ENCODE peak calls at places on chromosomes 2 and 18, in seven cellular contexts. B is gastrocnemius medialis, I is prostate gland, V is tibial artery, T is right cardiac atrium, X is upper lobe of right lung, S is uterus. N is an unnamed sample. For H3K4me1, the result is how much of the 10 kb centered on the place peaks cover.

GRCh38 chr2:232634319-232635150 is 1.1 kb downstream of the EFHD1 start:
- DNase-seq in B (no peak), I (no peak), V (peak), T (peak), X (no peak), S (peak), N (no peak)

GRCh38 chr2:27078267-27079194 is at the start of gene EMILIN1:
- DNase-seq in B (peak), I (no peak), V (peak), T (peak), X (peak), S (peak), N (no peak)

GRCh38 chr18:34773961-34774754 is 64.1 kb downstream of the DTNA start:
- DNase-seq in B (no peak), I (no peak), V (peak), T (peak), X (no peak), S (peak), N (no peak)

GRCh38 chr2:147578529-147578928 is 266.3 kb upstream of the ACVR2A start:
- DNase-seq in B (no peak), I (no peak), V (no peak), T (no peak), X (no peak), S (no peak), N (no peak)

GRCh38 chr2:166351319-166351718 is 24.4 kb downstream of the SCN9A start:
- DNase-seq in B (no peak), I (no peak), V (no peak), T (no peak), X (no peak), S (no peak), N (no peak)

GRCh38 chr2:100243671-100244030 is 78.7 kb downstream of the LONRF2 start:
- DNase-seq in B (no peak), I (no peak), V (no peak), T (no peak), X (no peak), S (no peak), N (no peak)

GRCh38 chr2:140355481-140356090 is 1575.4 kb upstream of the NXPH2 start:
- DNase-seq in B (no peak), I (no peak), V (no peak), T (no peak), X (no peak), S (no peak), N (no peak)

GRCh38 chr2:84495539-84496146 is 20.7 kb upstream of the DNAH6 start:
- DNase-seq in B (no peak), I (peak), V (no peak), T (no peak), X (no peak), S (no peak), N (peak)

GRCh38 chr2:189379731-189380261 is 61.5 kb upstream of the WDR75 start:
- DNase-seq in B (no peak), I (no peak), V (no peak), T (no peak), X (no peak), S (no peak), N (no peak)

GRCh38 chr2:208147759-208148158 is 1.8 kb upstream of the CRYGB start:
- DNase-seq in B (no peak), I (no peak), V (no peak), T (no peak), X (no peak), S (no peak), N (no peak)

GRCh38 chr2:80117401-80117800 is 187.2 kb downstream of the LRRTM1 start:
- DNase-seq in B (no peak), I (no peak), V (no peak), T (no peak), X (no peak), S (no peak), N (no peak)

GRCh38 chr2:136116111-136116812 is 1.7 kb downstream of the CXCR4 start:
- DNase-seq in B (no peak), I (no peak), V (peak), T (peak), X (peak), S (no peak), N (peak)

GRCh38 chr2:98065804-98066203 is 21.2 kb upstream of the VWA3B start:
- DNase-seq in B (no peak), I (no peak), V (no peak), T (no peak), X (no peak), S (no peak), N (no peak)

GRCh38 chr2:9033385-9034175 is 30.1 kb upstream of the MBOAT2 start:
- DNase-seq in B (no peak), I (no peak), V (no peak), T (peak), X (no peak), S (no peak), N (no peak)

GRCh38 chr2:12931211-12931844 is 214.6 kb downstream of the TRIB2 start:
- DNase-seq in B (no peak), I (peak), V (no peak), T (no peak), X (no peak), S (no peak), N (peak)

GRCh38 chr2:34670482-34670881 is 1071.4 kb upstream of the FAM98A start:
- DNase-seq in B (no peak), I (no peak), V (no peak), T (no peak), X (no peak), S (no peak), N (no peak)

GRCh38 chr2:86623549-86624547 is at the start of gene RNF103:
- DNase-seq in B (peak), I (peak), V (peak), T (peak), X (peak), S (peak), N (peak)

GRCh38 chr2:41024806-41025205 is 572.9 kb upstream of the SLC8A1 start:
- DNase-seq in B (no peak), I (no peak), V (no peak), T (no peak), X (no peak), S (no peak), N (no peak)

GRCh38 chr2:47076586-47077441 is 78.3 kb downstream of the STPG4 start:
- DNase-seq in B (no peak), I (no peak), V (peak), T (peak), X (peak), S (peak), N (no peak)

GRCh38 chr18:46069524-46069923 is 2.5 kb downstream of the PSTPIP2 start:
- DNase-seq in B (no peak), I (no peak), V (no peak), T (no peak), X (no peak), S (no peak), N (no peak)

GRCh38 chr2:28716265-28716865 is 35.3 kb upstream of the PPP1CB start:
- DNase-seq in B (peak), I (peak), V (peak), T (peak), X (no peak), S (peak), N (no peak)

GRCh38 chr2:101038455-101039255 is 36.6 kb downstream of the RPL31 start:
- DNase-seq in B (no peak), I (no peak), V (no peak), T (no peak), X (no peak), S (no peak), N (peak)

GRCh38 chr2:236337465-236338325 is 73.5 kb upstream of the ASB18 start:
- DNase-seq in B (no peak), I (no peak), V (no peak), T (no peak), X (no peak), S (no peak), N (no peak)

GRCh38 chr2:233801357-233802131 is 23.4 kb downstream of the MROH2A start:
- DNase-seq in B (no peak), I (no peak), V (no peak), T (no peak), X (no peak), S (no peak), N (peak)

GRCh38 chr2:29557268-29557667 is 364.1 kb downstream of the ALK start:
- DNase-seq in B (no peak), I (no peak), V (no peak), T (no peak), X (no peak), S (no peak), N (no peak)

GRCh38 chr2:120236296-120236695 is 13.1 kb upstream of the TMEM185B start:
- DNase-seq in B (no peak), I (no peak), V (no peak), T (no peak), X (no peak), S (no peak), N (no peak)

GRCh38 chr2:239257511-239257937 is 143.3 kb downstream of the HDAC4 start:
- DNase-seq in B (no peak), I (no peak), V (no peak), T (no peak), X (no peak), S (no peak), N (no peak)

GRCh38 chr18:55317832-55318231 is 270.2 kb downstream of the TCF4 start:
- DNase-seq in B (no peak), I (no peak), V (no peak), T (no peak), X (no peak), S (no peak), N (no peak)

GRCh38 chr18:63553117-63553516 is 10.9 kb downstream of the SERPINB12 start:
- DNase-seq in B (no peak), I (peak), V (no peak), T (peak), X (no peak), S (no peak), N (peak)

GRCh38 chr18:45719106-45719505 is 4.9 kb upstream of the SLC14A1 start:
- DNase-seq in B (no peak), I (no peak), V (no peak), T (no peak), X (no peak), S (no peak), N (no peak)

GRCh38 chr18:67513285-67513684 is 3.2 kb downstream of the DSEL start:
- DNase-seq in B (no peak), I (no peak), V (no peak), T (no peak), X (no peak), S (no peak), N (no peak)

GRCh38 chr18:46892842-46893241 is 24.5 kb downstream of the PIAS2 start:
- DNase-seq in B (no peak), I (no peak), V (no peak), T (no peak), X (no peak), S (no peak), N (no peak)

GRCh38 chr2:112159454-112159921 is 21.3 kb downstream of the FBLN7 start:
- DNase-seq in B (no peak), I (no peak), V (no peak), T (peak), X (peak), S (no peak), N (peak)

GRCh38 chr2:27681844-27682243 is 18.2 kb downstream of the SLC4A1AP start:
- DNase-seq in B (no peak), I (no peak), V (no peak), T (no peak), X (no peak), S (no peak), N (no peak)

GRCh38 chr18:41484069-41484468 is 471.0 kb upstream of the PIK3C3 start:
- DNase-seq in B (no peak), I (no peak), V (no peak), T (no peak), X (no peak), S (no peak), N (no peak)

GRCh38 chr2:215777481-215778044 is 235.8 kb downstream of the MREG start:
- DNase-seq in B (no peak), I (no peak), V (no peak), T (peak), X (no peak), S (no peak), N (no peak)

GRCh38 chr2:109388018-109388417 is 225.7 kb downstream of the SEPTIN10 start:
- DNase-seq in B (no peak), I (no peak), V (no peak), T (no peak), X (no peak), S (no peak), N (no peak)

GRCh38 chr2:128408349-128409305 is 90.0 kb upstream of the HS6ST1 start:
- DNase-seq in B (no peak), I (peak), V (no peak), T (no peak), X (peak), S (no peak), N (no peak)
- H3K27ac ChIP-seq in B (no peak), I (no peak), V (no peak), T (no peak), X (no peak), S (no peak), N (no peak)

GRCh38 chr2:67997528-67998267 is 65.1 kb downstream of the C1D start:
- DNase-seq in B (no peak), I (no peak), V (no peak), T (no peak), X (no peak), S (no peak), N (no peak)
- H3K4me3 ChIP-seq in B (no peak), I (no peak), V (no peak), T (no peak), X (no peak), S (no peak), N (no peak)

GRCh38 chr18:77013777-77014525 is 118.6 kb downstream of the MBP start:
- DNase-seq in B (peak), I (no peak), V (peak), T (peak), X (no peak), S (peak), N (no peak)

GRCh38 chr18:77014538-77014937 is 118.0 kb downstream of the MBP start:
- DNase-seq in B (no peak), I (no peak), V (no peak), T (peak), X (no peak), S (no peak), N (no peak)

GRCh38 chr18:77009675-77010074 is 122.9 kb downstream of the MBP start:
- DNase-seq in B (no peak), I (no peak), V (no peak), T (peak), X (no peak), S (no peak), N (no peak)

GRCh38 chr18:77012751-77013550 is 119.6 kb downstream of the MBP start:
- DNase-seq in B (no peak), I (no peak), V (no peak), T (no peak), X (no peak), S (no peak), N (no peak)

GRCh38 chr18:77012120-77012519 is 120.5 kb downstream of the MBP start:
- DNase-seq in B (no peak), I (no peak), V (no peak), T (peak), X (no peak), S (no peak), N (no peak)
- H3K4me1 ChIP-seq in B (under half), I (under half), V (under half), T (under half), X (under half), S (under half), N (under half)

DNA sequence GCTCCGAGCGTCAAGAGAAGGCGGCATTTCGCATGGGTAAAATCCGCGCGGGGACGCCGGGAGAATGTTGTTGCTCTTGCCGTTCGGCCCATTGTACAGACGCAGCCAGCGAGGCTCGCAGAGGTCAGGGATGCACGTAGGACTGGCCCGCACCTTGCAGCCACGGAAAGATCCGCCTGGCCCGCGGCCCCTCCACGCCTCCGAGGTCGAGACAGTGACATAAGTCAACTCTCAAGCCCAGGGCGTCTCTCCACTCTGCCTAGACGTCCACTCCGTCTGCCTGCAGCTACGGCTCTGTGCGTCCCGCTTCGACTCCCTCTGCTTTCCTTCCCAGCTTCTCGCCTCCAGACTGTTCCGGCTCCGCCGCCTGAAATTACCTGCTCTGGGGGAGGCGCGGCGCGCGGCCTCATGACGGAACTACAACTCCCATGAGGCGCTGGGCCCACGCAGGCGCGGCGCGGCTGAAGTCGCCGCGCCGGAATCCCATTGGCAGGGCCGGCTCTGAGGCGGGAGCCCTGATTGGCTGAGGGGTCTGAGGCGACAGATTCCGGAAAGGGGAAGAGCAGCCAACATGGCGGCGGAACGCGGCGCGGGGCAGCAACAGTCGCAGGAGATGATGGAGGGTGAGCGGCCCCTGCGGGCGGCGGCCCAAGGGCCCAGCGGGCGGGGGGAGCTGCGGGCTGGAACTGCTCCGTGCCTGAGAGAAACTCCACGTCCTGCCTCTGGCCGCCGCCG is at the start of gene PPP1R7:
- DNase-seq in B (peak), I (peak), V (peak), T (peak), X (peak), S (peak), N (peak)
- H3K27ac ChIP-seq in B (peak), I (peak), V (peak), T (peak), X (peak), S (peak), N (peak)

GRCh38 chr2:105398522-105399206 is at the start of gene FHL2:
- DNase-seq in B (peak), I (peak), V (peak), T (peak), X (peak), S (peak), N (no peak)
- H3K4me3 ChIP-seq in B (peak), I (peak), V (peak), T (peak), X (peak), S (peak), N (no peak)

N was measured in OCI-LY7.